ENCODE peak calls at places on chromosomes 4 and X, in four cellular contexts. X is K562, J is HepG2, A is WTC11. B is an unnamed sample.

GRCh38 chr4:168514249-168514852 is 17.5 kb downstream of the PALLD start:
- DNase-seq in X (peak), J (peak), A (no peak), B (peak)

GRCh38 chrX:113743069-113743468 is 840.8 kb upstream of the HTR2C start:
- DNase-seq in X (no peak), J (no peak), A (no peak), B (no peak)

GRCh38 chrX:110745288-110745687 is 50.3 kb downstream of the CHRDL1 start:
- DNase-seq in X (no peak), J (no peak), A (no peak), B (no peak)

GRCh38 chr4:98711526-98711925 is 53.1 kb upstream of the TSPAN5 start:
- DNase-seq in X (no peak), J (no peak), A (no peak), B (no peak)

GRCh38 chr4:123127865-123128264 is 205.5 kb upstream of the NUDT6 start:
- DNase-seq in X (no peak), J (no peak), A (no peak), B (no peak)

GRCh38 chr4:24783506-24783905 is 11.9 kb upstream of the SOD3 start:
- DNase-seq in X (no peak), J (no peak), A (no peak), B (no peak)

GRCh38 chr4:113141901-113142346 is 92.5 kb downstream of the ANK2 start:
- DNase-seq in X (no peak), J (peak), A (no peak), B (no peak)

GRCh38 chr4:53813991-53814390 is 222.7 kb upstream of the LNX1 start:
- DNase-seq in X (no peak), J (no peak), A (no peak), B (peak)

GRCh38 chr4:972651-973424 is 531 bp downstream of the DGKQ start:
- DNase-seq in X (no peak), J (no peak), A (peak), B (peak)

GRCh38 chrX:74593593-74593992 is 20.8 kb downstream of the RLIM start:
- DNase-seq in X (no peak), J (no peak), A (no peak), B (no peak)

GRCh38 chr4:118905546-118905945 is 16.9 kb downstream of the SYNPO2 start:
- DNase-seq in X (peak), J (no peak), A (no peak), B (no peak)

GRCh38 chr4:155617312-155617711 is 49.3 kb upstream of the GUCY1A1 start:
- DNase-seq in X (no peak), J (no peak), A (no peak), B (no peak)

GRCh38 chrX:10104958-10105658 is 51.7 kb upstream of the CLCN4 start:
- DNase-seq in X (no peak), J (no peak), A (no peak), B (no peak)

GRCh38 chrX:107878106-107878505 is 52.4 kb downstream of the MID2 start:
- DNase-seq in X (no peak), J (no peak), A (no peak), B (no peak)

GRCh38 chr4:649751-650310 is 24.2 kb downstream of the ATP5ME start:
- DNase-seq in X (no peak), J (no peak), A (no peak), B (no peak)

GRCh38 chr4:955161-955921 is 18.0 kb downstream of the DGKQ start:
- DNase-seq in X (no peak), J (no peak), A (no peak), B (peak)

GRCh38 chr4:158209825-158210807 is at the start of gene TMEM144:
- DNase-seq in X (peak), J (peak), A (peak), B (no peak)

GRCh38 chr4:135927651-135928050 is 1604.6 kb downstream of the PCDH18 start:
- DNase-seq in X (no peak), J (peak), A (no peak), B (no peak)

GRCh38 chr4:38366997-38367396 is 297.0 kb upstream of the KLF3 start:
- DNase-seq in X (no peak), J (no peak), A (no peak), B (no peak)

GRCh38 chrX:119069128-119069527 is 3.7 kb upstream of the CT47C1 start:
- DNase-seq in X (no peak), J (no peak), A (no peak), B (no peak)

GRCh38 chrX:119072771-119073170 is at the start of gene CT47C1:
- DNase-seq in X (peak), J (no peak), A (no peak), B (no peak)

GRCh38 chrX:119069762-119070161 is 3.0 kb upstream of the CT47C1 start:
- DNase-seq in X (no peak), J (no peak), A (no peak), B (no peak)

GRCh38 chrX:119073200-119073905 is 560 bp downstream of the CT47C1 start:
- DNase-seq in X (no peak), J (no peak), A (no peak), B (no peak)

DNA sequence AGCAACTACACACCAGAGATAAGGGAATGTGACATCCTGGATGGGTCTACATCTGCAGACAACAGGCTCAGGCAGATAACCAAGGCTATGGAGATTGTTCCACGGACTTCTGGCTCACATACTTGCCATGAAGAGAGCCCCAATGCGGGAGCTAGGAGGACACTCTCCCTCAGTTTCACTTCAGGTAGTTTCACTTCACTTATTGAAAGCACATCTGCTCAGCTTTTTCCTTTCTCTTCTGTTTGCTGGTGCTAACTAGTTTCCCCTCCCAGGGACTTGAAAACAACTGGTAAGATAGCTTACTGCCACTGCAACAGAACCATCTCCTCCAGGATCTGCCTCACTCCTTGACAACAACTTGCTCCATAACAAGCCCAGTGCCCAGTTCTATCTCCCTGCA is 1.4 kb upstream of the CT47C1 start:
- DNase-seq in X (no peak), J (no peak), A (no peak), B (no peak)
- TF ChIP-seq FOXJ3 in X (no peak), J (no peak), A (no peak), B (no peak)

GRCh38 chr4:133147365-133147821 is 1.7 kb upstream of the PCDH10 start:
- DNase-seq in X (no peak), J (no peak), A (no peak), B (no peak)
- TF ChIP-seq FOXJ3 in X (no peak), J (no peak), A (no peak), B (no peak)

DNA sequence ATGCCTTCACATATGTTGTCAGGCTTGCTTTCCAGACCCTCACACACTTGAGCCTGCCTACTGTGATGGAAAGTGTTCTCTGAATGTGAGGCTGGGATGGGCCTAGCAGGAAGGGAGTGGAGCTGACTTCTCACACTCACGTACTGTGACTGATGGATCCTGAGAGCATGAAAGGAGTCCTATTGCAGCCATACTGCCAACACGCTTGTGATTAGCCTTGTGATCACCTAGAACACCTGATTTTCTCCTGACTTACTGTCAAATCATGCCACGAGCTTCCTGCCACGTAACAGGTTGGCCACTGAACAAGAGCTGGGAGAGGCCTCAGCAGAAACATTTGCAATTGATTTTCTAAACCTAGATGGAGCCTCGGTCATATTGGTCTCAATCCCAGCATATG is 49.9 kb downstream of the ACOX3 start:
- DNase-seq in X (no peak), J (no peak), A (no peak), B (no peak)
- TF ChIP-seq FOXJ3 in X (no peak), J (no peak), A (no peak), B (no peak)

DNA sequence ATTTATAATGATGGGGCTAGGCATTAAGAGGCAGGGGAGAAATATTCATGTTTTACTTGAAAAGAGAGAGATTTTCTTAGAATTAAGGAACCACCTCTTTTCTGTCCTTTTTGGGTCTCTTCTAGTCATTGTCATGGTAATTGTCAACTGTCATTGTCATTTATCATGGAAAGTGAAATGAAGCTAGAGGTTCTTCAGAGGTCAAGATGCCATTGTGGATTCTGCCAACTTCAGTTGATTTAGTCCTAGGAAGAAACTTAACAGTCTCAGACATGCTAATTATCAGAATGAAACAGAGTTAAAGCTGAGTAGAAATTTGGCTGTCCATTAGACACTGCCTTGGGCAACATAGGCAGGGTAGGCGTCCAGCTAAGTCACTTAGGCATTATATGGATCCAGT is 796.1 kb upstream of the ADGRL3 start:
- DNase-seq in X (no peak), J (no peak), A (no peak), B (no peak)
- TF ChIP-seq FOXJ3 in X (no peak), J (no peak), A (no peak), B (no peak)